ENCODE peak calls at places on chromosome 18, in nine cellular contexts. J is heart left ventricle; R is left lung; S is CD8-positive, alpha-beta T cell; K is tibial artery; F is lung; A is fibroblast of pulmonary artery; W is AG04449; N is left ventricle myocardium inferior. Z is an unnamed sample.

GRCh38 chr18:38751897-38752296 is 1186.3 kb upstream of the CELF4 start:
- DNase-seq in N (no peak), A (no peak), W (no peak), S (no peak), J (no peak), F (no peak), K (no peak), R (peak; percentile 47), Z (peak; percentile 12)

GRCh38 chr18:21183670-21184069 is 58.4 kb upstream of the GREB1L start:
- DNase-seq in A (no peak), K (no peak), R (no peak), F (no peak), N (no peak), J (no peak), W (no peak), S (no peak), Z (no peak)

GRCh38 chr18:35497006-35497333 is 790 bp downstream of the INO80C start:
- DNase-seq in W (no peak), N (no peak), A (peak; percentile 60), K (no peak), S (no peak), F (no peak), J (no peak), R (no peak), Z (no peak)

GRCh38 chr18:38456253-38456652 is 890.7 kb upstream of the CELF4 start:
- DNase-seq in K (no peak), R (peak; percentile 17), A (no peak), W (no peak), J (no peak), S (no peak), N (no peak), F (no peak), Z (no peak)

GRCh38 chr18:50973367-50974126 is 5.7 kb downstream of the ELAC1 start:
- DNase-seq in W (no peak), J (no peak), A (peak; percentile 71), K (no peak), F (no peak), R (no peak), N (no peak), S (no peak), Z (no peak)

GRCh38 chr18:47912343-47912742 is 18.1 kb downstream of the SMAD2 start:
- DNase-seq in R (no peak), F (no peak), J (no peak), K (no peak), S (no peak), A (no peak), W (no peak), N (no peak), Z (no peak)

GRCh38 chr18:67650661-67651060 is 134.1 kb upstream of the DSEL start:
- DNase-seq in N (no peak), R (no peak), K (no peak), F (no peak), S (no peak), W (no peak), J (no peak), A (no peak), Z (no peak)

GRCh38 chr18:22114526-22115321 is 54.7 kb upstream of the GATA6 start:
- DNase-seq in K (no peak), N (no peak), R (no peak), W (no peak), F (no peak), A (no peak), S (no peak), J (no peak), Z (no peak)

GRCh38 chr18:68764016-68764415 is 33.9 kb upstream of the CCDC102B start:
- DNase-seq in K (no peak), S (no peak), N (no peak), F (no peak), R (no peak), W (no peak), J (no peak), A (peak; percentile 46), Z (no peak)

GRCh38 chr18:76131738-76132137 is 363.3 kb downstream of the ZNF516 start:
- DNase-seq in W (no peak), N (no peak), S (no peak), K (no peak), J (no peak), F (no peak), A (no peak), R (no peak), Z (no peak)

GRCh38 chr18:7754725-7755181 is 187.6 kb downstream of the PTPRM start:
- DNase-seq in K (no peak), N (peak; percentile 31), F (no peak), S (no peak), R (no peak), W (no peak), A (no peak), J (peak; percentile 61), Z (no peak)

GRCh38 chr18:13725566-13726227 is 661 bp downstream of the FAM210A start:
- DNase-seq in W (no peak), N (no peak), F (no peak), K (peak; percentile 20), A (peak; percentile 7), R (no peak), S (peak; percentile 49), J (no peak), Z (no peak)

GRCh38 chr18:74353169-74353775 is 37.6 kb downstream of the C18orf63 start:
- DNase-seq in A (peak; percentile 88), S (peak; percentile 72), F (peak; percentile 47), R (no peak), K (peak; percentile 60), J (peak; percentile 63), W (peak; percentile 19), N (peak; percentile 38), Z (peak; percentile 32)

GRCh38 chr18:46291149-46291548 is 187.0 kb downstream of the HAUS1 start:
- DNase-seq in N (no peak), K (no peak), R (no peak), F (no peak), J (no peak), A (no peak), S (no peak), W (no peak), Z (no peak)

GRCh38 chr18:46294751-46295150 is 190.6 kb downstream of the HAUS1 start:
- DNase-seq in J (no peak), R (no peak), S (no peak), A (no peak), K (no peak), N (no peak), F (no peak), W (no peak), Z (no peak)

GRCh38 chr18:46294325-46294724 is 190.1 kb downstream of the HAUS1 start:
- DNase-seq in F (peak; percentile 54), J (no peak), A (no peak), S (no peak), R (no peak), N (no peak), K (no peak), W (no peak), Z (no peak)

GRCh38 chr18:46296656-46297055 is 192.5 kb downstream of the HAUS1 start:
- DNase-seq in R (no peak), A (no peak), F (no peak), S (no peak), W (no peak), K (no peak), N (no peak), J (no peak), Z (no peak)

GRCh38 chr18:46293699-46294300 is 189.6 kb downstream of the HAUS1 start:
- DNase-seq in R (no peak), N (no peak), J (no peak), W (no peak), K (no peak), A (peak; percentile 9), F (peak; percentile 40), S (no peak), Z (no peak)
- H3K4me3 ChIP-seq in R (no peak overlapping the region), N (no peak overlapping the region), J (no peak overlapping the region), W (no peak overlapping the region), K (no peak overlapping the region), A (no peak overlapping the region), F (no peak overlapping the region), S (no peak overlapping the region), Z (no peak overlapping the region)

DNA sequence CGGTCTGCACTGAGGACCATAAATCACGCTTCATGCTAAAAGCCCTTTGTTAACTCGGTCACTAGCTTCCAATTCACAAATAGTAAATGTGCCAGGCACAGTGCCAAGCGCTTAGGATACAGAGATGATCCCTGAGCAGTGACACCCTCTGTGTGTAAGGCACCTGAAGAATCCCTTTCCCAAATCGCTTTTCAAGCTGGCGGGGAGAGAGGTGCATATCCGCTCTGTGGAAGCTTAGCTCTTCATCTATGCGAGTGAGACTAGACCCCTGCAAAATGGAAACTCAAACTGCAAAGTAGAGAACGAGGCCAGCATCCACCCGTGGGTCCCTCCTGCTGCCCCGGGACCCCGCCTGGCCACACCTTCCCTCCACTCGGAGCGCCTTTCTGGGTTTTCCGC is 2.4 kb downstream of the PIEZO2 start:
- DNase-seq in W (no peak), J (no peak), R (no peak), A (no peak), N (no peak), F (no peak), K (no peak), S (no peak), Z (no peak)
- H3K4me3 ChIP-seq in W (no peak overlapping the region), J (no peak overlapping the region), R (peak overlapping the region; percentile 50), A (peak overlapping the region; percentile 69), N (no peak overlapping the region), F (no peak overlapping the region), K (no peak overlapping the region), S (no peak overlapping the region), Z (no peak overlapping the region)

DNA sequence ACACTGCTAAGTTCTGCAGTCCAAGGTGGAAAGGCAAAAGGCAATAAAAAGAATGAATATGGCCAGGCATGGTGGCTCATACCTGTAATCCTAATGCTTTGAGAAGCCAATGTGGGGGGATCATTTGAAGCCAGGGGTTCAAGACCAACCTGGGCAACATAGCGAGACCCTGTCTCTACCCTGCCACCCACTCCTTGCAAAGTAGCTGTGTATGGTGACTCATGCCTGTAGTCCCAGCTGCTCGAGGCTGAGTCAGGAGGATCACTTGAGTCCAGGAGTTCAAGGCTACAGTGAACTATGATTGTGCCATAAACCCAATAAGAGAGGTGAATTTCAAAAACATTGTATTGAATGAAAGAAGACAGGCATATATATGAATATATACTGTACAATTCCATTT is 2.4 kb downstream of the MYL12B start:
- DNase-seq in J (no peak), R (no peak), A (no peak), N (no peak), F (no peak), K (no peak), W (no peak), S (no peak), Z (no peak)
- H3K4me3 ChIP-seq in J (peak overlapping the region; percentile 87), R (no peak overlapping the region), A (peak overlapping the region; percentile 4), N (peak overlapping the region; percentile 96), F (no peak overlapping the region), K (peak overlapping the region; percentile 95), W (peak overlapping the region; percentile 20), S (no peak overlapping the region), Z (no peak overlapping the region)

DNA sequence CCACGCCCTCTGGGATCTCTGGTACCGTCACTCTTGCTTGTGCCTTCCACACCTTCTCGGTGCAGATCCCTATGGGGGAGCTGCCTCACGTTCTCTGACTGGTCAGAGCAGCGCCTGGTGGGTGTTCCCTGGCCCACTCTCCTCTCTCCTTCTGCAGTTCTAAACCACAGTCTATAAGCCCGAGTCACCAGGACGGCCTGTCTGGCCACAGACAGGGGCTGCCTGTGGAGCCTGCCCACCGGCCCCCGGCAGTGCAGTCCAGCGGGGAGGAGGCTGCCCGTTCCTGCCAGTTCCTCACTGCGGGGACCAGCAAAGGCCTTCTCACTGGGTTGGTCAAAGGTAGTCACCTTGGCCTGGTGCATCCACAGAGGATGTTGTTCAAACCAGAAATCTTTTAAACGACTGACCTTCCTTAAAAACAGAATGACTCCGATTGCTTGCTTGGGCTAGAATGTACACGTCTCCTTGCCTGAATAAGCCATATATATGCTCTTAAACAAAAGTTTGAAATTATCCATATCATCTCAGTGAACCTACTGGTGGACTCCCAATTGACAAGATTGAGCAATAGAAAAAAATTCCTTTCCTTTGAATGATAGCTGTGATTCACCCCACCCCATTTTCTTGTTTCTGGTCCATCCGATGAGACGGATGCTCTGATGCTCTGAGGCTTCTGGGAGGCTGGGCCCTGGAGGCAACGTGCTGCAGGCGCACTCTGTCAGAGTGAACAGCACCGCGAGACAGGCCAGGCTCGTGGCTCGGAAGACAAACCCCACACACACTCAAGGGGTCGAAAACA is 61.2 kb downstream of the RALBP1 start:
- DNase-seq in A (no peak), J (no peak), R (no peak), S (no peak), F (no peak), W (no peak), K (no peak), N (no peak), Z (no peak)
- H3K4me3 ChIP-seq in A (no peak overlapping the region), J (no peak overlapping the region), R (no peak overlapping the region), S (no peak overlapping the region), F (no peak overlapping the region), W (no peak overlapping the region), K (no peak overlapping the region), N (no peak overlapping the region), Z (no peak overlapping the region)